ENCODE peak calls at places on chromosomes 1 and 21, in eight cellular contexts. D is Kasumi-1, S is HS-27A, M is SJSA1, P is AG08396, Z is HTR-8/SVneo, N is skeletal muscle cell, T is Caco-2. V is an unnamed sample.
A peak's percentile ranks its signal among the peaks of the same experiment; 100 is the strongest.

GRCh38 chr1:165898837-165899236 is 71.4 kb downstream of the UCK2 start:
- DNase-seq in N (peak; percentile 94), P (peak; percentile 91), T (no peak), Z (peak; percentile 91), M (peak; percentile 94), S (peak; percentile 89), D (no peak), V (peak; percentile 58)

GRCh38 chr21:16794944-16795343 is 717.9 kb upstream of the CXADR start:
- DNase-seq in D (no peak), Z (peak; percentile 22), S (peak; percentile 96), T (no peak), M (peak; percentile 56), P (peak; percentile 53), N (peak; percentile 90), V (peak; percentile 90)

GRCh38 chr21:39938086-39938611 is 70.9 kb downstream of the PCP4 start:
- DNase-seq in M (no peak), S (no peak), T (no peak), P (no peak), D (no peak), N (no peak), Z (no peak), V (no peak)

GRCh38 chr1:229857585-229857984 is 209.5 kb upstream of the GALNT2 start:
- DNase-seq in S (no peak), T (no peak), M (no peak), N (no peak), P (no peak), D (no peak), Z (no peak), V (no peak)

GRCh38 chr1:37475380-37476086 is 1.2 kb downstream of the ZC3H12A start:
- DNase-seq in D (no peak), S (no peak), P (no peak), M (no peak), Z (no peak), T (no peak), N (no peak), V (no peak)

GRCh38 chr1:44848456-44849181 is 5.6 kb upstream of the PTCH2 start:
- DNase-seq in S (no peak), Z (no peak), M (peak; percentile 43), P (no peak), N (no peak), T (no peak), D (no peak), V (no peak)

GRCh38 chr1:12059722-12060464 is 3.2 kb upstream of the TNFRSF8 start:
- DNase-seq in D (no peak), P (no peak), Z (no peak), M (no peak), N (no peak), T (no peak), S (no peak), V (no peak)

GRCh38 chr1:228448372-228448771 is 31.7 kb upstream of the TRIM17 start:
- DNase-seq in Z (no peak), M (no peak), T (no peak), P (no peak), S (no peak), N (no peak), D (no peak), V (no peak)

GRCh38 chr1:203476223-203476622 is 617 bp downstream of the PRELP start:
- DNase-seq in M (no peak), P (no peak), N (no peak), Z (no peak), S (no peak), T (no peak), D (no peak), V (no peak)

GRCh38 chr21:19987671-19988070 is 1010.5 kb upstream of the NCAM2 start:
- DNase-seq in M (no peak), T (no peak), N (no peak), S (no peak), Z (no peak), P (no peak), D (no peak), V (no peak)

GRCh38 chr1:28591708-28592313 is at the start of gene RAB42:
- DNase-seq in S (no peak), T (no peak), N (no peak), P (peak; percentile 49), M (peak; percentile 19), Z (no peak), D (peak; percentile 61), V (no peak)

GRCh38 chr1:241156231-241156965 is 200.6 kb downstream of the RGS7 start:
- DNase-seq in T (no peak), N (peak; percentile 61), P (no peak), M (no peak), S (peak; percentile 22), Z (peak; percentile 62), D (no peak), V (no peak)

GRCh38 chr1:36160949-36161485 is 5.1 kb downstream of the MAP7D1 start:
- DNase-seq in D (peak; percentile 72), M (peak; percentile 77), N (no peak), P (peak; percentile 81), S (peak; percentile 52), Z (peak; percentile 81), T (no peak), V (no peak)

GRCh38 chr1:36664564-36665287 is 182.0 kb upstream of the CSF3R start:
- DNase-seq in T (no peak), N (no peak), M (no peak), P (no peak), S (no peak), D (no peak), Z (no peak), V (no peak)

GRCh38 chr1:87794788-87795614 is 466.3 kb downstream of the LMO4 start:
- DNase-seq in T (peak; percentile 35), M (peak; percentile 58), P (peak; percentile 18), D (no peak), N (peak; percentile 39), Z (peak; percentile 54), S (peak; percentile 86), V (no peak)

GRCh38 chr1:44251486-44251885 is 38.2 kb downstream of the DMAP1 start:
- DNase-seq in S (no peak), M (no peak), Z (no peak), P (no peak), T (no peak), N (no peak), D (no peak), V (no peak)

GRCh38 chr1:232575524-232576040 is 54.4 kb downstream of the SIPA1L2 start:
- DNase-seq in T (no peak), N (no peak), P (no peak), S (no peak), M (no peak), D (no peak), Z (no peak), V (no peak)

GRCh38 chr1:153401461-153401860 is 10.6 kb upstream of the S100A8 start:
- DNase-seq in P (no peak), T (no peak), M (no peak), N (no peak), D (no peak), Z (no peak), S (no peak), V (no peak)

GRCh38 chr1:88549536-88549935 is 134.5 kb upstream of the PKN2 start:
- DNase-seq in N (no peak), Z (no peak), M (no peak), D (peak; percentile 55), S (no peak), T (no peak), P (no peak), V (no peak)

GRCh38 chr1:29396438-29397255 is 160.3 kb downstream of the PTPRU start:
- DNase-seq in M (no peak), T (no peak), N (no peak), Z (no peak), P (no peak), S (no peak), D (no peak), V (no peak)